ENCODE peak calls at places on chromosomes 3 and 15, in five cellular contexts. W is iPS-NIHi11, Y is H9, S is tibial nerve, B is esophagus squamous epithelium. O is an unnamed sample.

GRCh38 chr3:9703736-9704342 is at the start of gene CPNE9:
- DNase-seq in W (peak), Y (peak), S (no peak), B (no peak), O (no peak)

GRCh38 chr15:55253580-55253979 is 36.0 kb downstream of the RAB27A start:
- DNase-seq in W (no peak), Y (no peak), S (no peak), B (no peak), O (no peak)

GRCh38 chr3:50885491-50885890 is 210.8 kb downstream of the DOCK3 start:
- DNase-seq in W (peak), Y (peak), S (no peak), B (no peak), O (no peak)

GRCh38 chr3:136831461-136831860 is 12.5 kb downstream of the SLC35G2 start:
- DNase-seq in W (no peak), Y (no peak), S (no peak), B (no peak), O (no peak)

GRCh38 chr3:119529883-119530282 is 29.5 kb downstream of the CD80 start:
- DNase-seq in W (no peak), Y (no peak), S (no peak), B (no peak), O (no peak)

GRCh38 chr3:63960048-63960711 is 48.0 kb upstream of the SCAANT1 start:
- DNase-seq in W (no peak), Y (no peak), S (no peak), B (no peak), O (no peak)

GRCh38 chr3:39090922-39091321 is 16.5 kb downstream of the GORASP1 start:
- DNase-seq in W (no peak), Y (no peak), S (no peak), B (no peak), O (no peak)

GRCh38 chr3:162718697-162719096 is 1222.1 kb downstream of the OTOL1 start:
- DNase-seq in W (no peak), Y (no peak), S (no peak), B (no peak), O (no peak)

GRCh38 chr15:38795471-38796245 is 231.0 kb upstream of the RASGRP1 start:
- DNase-seq in W (no peak), Y (no peak), S (no peak), B (no peak), O (no peak)

GRCh38 chr3:43964640-43965039 is 273.9 kb downstream of the ABHD5 start:
- DNase-seq in W (no peak), Y (no peak), S (no peak), B (no peak), O (no peak)

GRCh38 chr15:67690936-67691335 is 134.4 kb upstream of the SKOR1 start:
- DNase-seq in W (no peak), Y (no peak), S (no peak), B (no peak), O (no peak)

GRCh38 chr3:72042397-72043211 is 257.7 kb upstream of the PROK2 start:
- DNase-seq in W (peak), Y (no peak), S (no peak), B (no peak), O (no peak)

GRCh38 chr3:67529915-67530314 is 124.5 kb downstream of the SUCLG2 start:
- DNase-seq in W (no peak), Y (no peak), S (no peak), B (no peak), O (no peak)

GRCh38 chr3:11168881-11169805 is 14.8 kb downstream of the HRH1 start:
- DNase-seq in W (no peak), Y (no peak), S (no peak), B (no peak), O (no peak)

GRCh38 chr15:60859996-60860494 is 369.1 kb downstream of the RORA start:
- DNase-seq in W (no peak), Y (no peak), S (no peak), B (no peak), O (no peak)

GRCh38 chr3:141287326-141287725 is 55.7 kb downstream of the PXYLP1 start:
- DNase-seq in W (no peak), Y (no peak), S (no peak), B (no peak), O (peak)

GRCh38 chr15:94177112-94177511 is 54.2 kb upstream of the MCTP2 start:
- DNase-seq in W (no peak), Y (no peak), S (no peak), B (no peak), O (no peak)

GRCh38 chr3:94024385-94024784 is 4.0 kb downstream of the STX19 start:
- DNase-seq in W (no peak), Y (no peak), S (no peak), B (no peak), O (no peak)

GRCh38 chr3:166351461-166351860 is 514.2 kb upstream of the BCHE start:
- DNase-seq in W (no peak), Y (no peak), S (no peak), B (no peak), O (no peak)

GRCh38 chr15:94579261-94579660 is 347.9 kb downstream of the MCTP2 start:
- DNase-seq in W (no peak), Y (no peak), S (no peak), B (no peak), O (no peak)

GRCh38 chr3:12810013-12810780 is 13.7 kb downstream of the CAND2 start:
- DNase-seq in W (peak), Y (peak), S (peak), B (peak), O (peak)

GRCh38 chr3:89740881-89741177 is 633.4 kb downstream of the EPHA3 start:
- DNase-seq in W (no peak), Y (no peak), S (no peak), B (no peak), O (no peak)

GRCh38 chr3:13483988-13484695 is 4.0 kb downstream of the HDAC11 start:
- DNase-seq in W (no peak), Y (no peak), S (no peak), B (no peak), O (no peak)

GRCh38 chr15:40702077-40702476 is 7.1 kb downstream of the RAD51 start:
- DNase-seq in W (no peak), Y (no peak), S (no peak), B (no peak), O (no peak)

GRCh38 chr15:79849789-79850188 is 47.0 kb downstream of the MTHFS start:
- DNase-seq in W (peak), Y (peak), S (no peak), B (no peak), O (no peak)

GRCh38 chr3:128313181-128313725 is 153.4 kb downstream of the DNAJB8 start:
- DNase-seq in W (no peak), Y (peak), S (no peak), B (no peak), O (peak)

GRCh38 chr15:88658972-88659931 is 20.4 kb downstream of the ISG20 start:
- DNase-seq in W (no peak), Y (no peak), S (no peak), B (no peak), O (peak)

GRCh38 chr15:75167588-75168076 is 34.0 kb upstream of the C15orf39 start:
- DNase-seq in W (no peak), Y (no peak), S (no peak), B (no peak), O (peak)

GRCh38 chr3:131260525-131260924 is 121.0 kb upstream of the NUDT16 start:
- DNase-seq in W (no peak), Y (no peak), S (no peak), B (no peak), O (no peak)

GRCh38 chr3:197516517-197516889 is 39.3 kb downstream of the BDH1 start:
- DNase-seq in W (no peak), Y (no peak), S (no peak), B (no peak), O (no peak)

GRCh38 chr15:93488157-93488803 is 399.3 kb upstream of the RGMA start:
- DNase-seq in W (no peak), Y (no peak), S (no peak), B (no peak), O (no peak)